ENCODE peak calls at places on chromosomes 12 and 14, in nine cellular contexts. One of them, this sample, is unnamed.

GRCh38 chr14:21694425-21694824 is 20.8 kb upstream of the OR4E1 start:
- DNase-seq in myocyte: no peak
- DNase-seq in omental fat pad: no peak
- DNase-seq in effector memory CD4-positive, alpha-beta T cell: no peak
- DNase-seq in astrocyte of the cerebellum: no peak
- DNase-seq in T47D: no peak
- DNase-seq in heart right ventricle: no peak
- DNase-seq in C1 segment of cervical spinal cord: no peak
- DNase-seq in IMR-90: no peak
- DNase-seq in this sample: no peak

GRCh38 chr14:63770187-63770807 is 42.4 kb upstream of the SGPP1 start:
- DNase-seq in T47D: no peak
- DNase-seq in heart right ventricle: no peak
- DNase-seq in omental fat pad: no peak
- DNase-seq in IMR-90: peak
- DNase-seq in myocyte: peak
- DNase-seq in C1 segment of cervical spinal cord: no peak
- DNase-seq in effector memory CD4-positive, alpha-beta T cell: peak
- DNase-seq in astrocyte of the cerebellum: peak
- DNase-seq in this sample: peak

GRCh38 chr14:51701956-51702355 is 50.2 kb downstream of the FRMD6 start:
- DNase-seq in heart right ventricle: no peak
- DNase-seq in omental fat pad: no peak
- DNase-seq in astrocyte of the cerebellum: no peak
- DNase-seq in IMR-90: peak
- DNase-seq in myocyte: peak
- DNase-seq in T47D: no peak
- DNase-seq in effector memory CD4-positive, alpha-beta T cell: no peak
- DNase-seq in C1 segment of cervical spinal cord: no peak
- DNase-seq in this sample: no peak

GRCh38 chr14:26290007-26290530 is 307.8 kb downstream of the NOVA1 start:
- DNase-seq in myocyte: peak
- DNase-seq in effector memory CD4-positive, alpha-beta T cell: no peak
- DNase-seq in omental fat pad: no peak
- DNase-seq in heart right ventricle: no peak
- DNase-seq in astrocyte of the cerebellum: no peak
- DNase-seq in C1 segment of cervical spinal cord: no peak
- DNase-seq in IMR-90: peak
- DNase-seq in T47D: no peak
- DNase-seq in this sample: no peak

GRCh38 chr12:71000748-71001147 is 80.2 kb upstream of the PTPRR start:
- DNase-seq in effector memory CD4-positive, alpha-beta T cell: no peak
- DNase-seq in heart right ventricle: no peak
- DNase-seq in T47D: no peak
- DNase-seq in myocyte: no peak
- DNase-seq in C1 segment of cervical spinal cord: no peak
- DNase-seq in astrocyte of the cerebellum: no peak
- DNase-seq in omental fat pad: no peak
- DNase-seq in IMR-90: no peak
- DNase-seq in this sample: no peak

GRCh38 chr14:67964391-67964812 is 144.8 kb downstream of the RAD51B start:
- DNase-seq in astrocyte of the cerebellum: no peak
- DNase-seq in heart right ventricle: no peak
- DNase-seq in effector memory CD4-positive, alpha-beta T cell: no peak
- DNase-seq in IMR-90: peak
- DNase-seq in C1 segment of cervical spinal cord: no peak
- DNase-seq in myocyte: no peak
- DNase-seq in omental fat pad: no peak
- DNase-seq in T47D: no peak
- DNase-seq in this sample: no peak

GRCh38 chr12:92470608-92471021 is 232.2 kb upstream of the PLEKHG7 start:
- DNase-seq in myocyte: no peak
- DNase-seq in T47D: no peak
- DNase-seq in heart right ventricle: no peak
- DNase-seq in C1 segment of cervical spinal cord: no peak
- DNase-seq in omental fat pad: no peak
- DNase-seq in IMR-90: peak
- DNase-seq in effector memory CD4-positive, alpha-beta T cell: no peak
- DNase-seq in astrocyte of the cerebellum: no peak
- DNase-seq in this sample: no peak

GRCh38 chr12:89880695-89881350 is 172.2 kb upstream of the ATP2B1 start:
- DNase-seq in myocyte: no peak
- DNase-seq in IMR-90: no peak
- DNase-seq in heart right ventricle: no peak
- DNase-seq in omental fat pad: no peak
- DNase-seq in effector memory CD4-positive, alpha-beta T cell: peak
- DNase-seq in T47D: no peak
- DNase-seq in C1 segment of cervical spinal cord: no peak
- DNase-seq in astrocyte of the cerebellum: no peak
- DNase-seq in this sample: no peak

GRCh38 chr12:9760699-9761406 is at the start of gene CD69:
- DNase-seq in heart right ventricle: no peak
- DNase-seq in IMR-90: no peak
- DNase-seq in T47D: no peak
- DNase-seq in omental fat pad: no peak
- DNase-seq in effector memory CD4-positive, alpha-beta T cell: peak
- DNase-seq in myocyte: no peak
- DNase-seq in C1 segment of cervical spinal cord: no peak
- DNase-seq in astrocyte of the cerebellum: no peak
- DNase-seq in this sample: no peak

This sample was measured in lung.